ENCODE peak calls at places on chromosomes 6 and 20, in six cellular contexts. One of them, this sample, is unnamed. For H3K4me1, the result is how much of the 10 kb centered on the place peaks cover.

GRCh38 chr6:30463651-30464618 is 25.4 kb upstream of the HLA-E start:
- DNase-seq in psoas muscle: peak
- DNase-seq in body of pancreas: peak
- DNase-seq in tibial artery: peak
- DNase-seq in stomach: peak
- DNase-seq in SJSA1: peak
- DNase-seq in this sample: peak

GRCh38 chr20:598133-598881 is 11.8 kb downstream of the TCF15 start:
- DNase-seq in psoas muscle: no peak
- DNase-seq in body of pancreas: no peak
- DNase-seq in tibial artery: no peak
- DNase-seq in stomach: no peak
- DNase-seq in SJSA1: no peak
- DNase-seq in this sample: no peak

GRCh38 chr6:90025418-90026089 is 131.3 kb downstream of the GJA10 start:
- DNase-seq in psoas muscle: no peak
- DNase-seq in body of pancreas: no peak
- DNase-seq in tibial artery: no peak
- DNase-seq in stomach: no peak
- DNase-seq in SJSA1: no peak
- DNase-seq in this sample: peak

GRCh38 chr6:16278048-16278724 is 39.8 kb downstream of the GMPR start:
- DNase-seq in psoas muscle: peak
- DNase-seq in body of pancreas: no peak
- DNase-seq in tibial artery: no peak
- DNase-seq in stomach: no peak
- DNase-seq in SJSA1: no peak
- DNase-seq in this sample: no peak

GRCh38 chr6:128238248-128238647 is 282.2 kb downstream of the PTPRK start:
- DNase-seq in psoas muscle: no peak
- DNase-seq in body of pancreas: no peak
- DNase-seq in tibial artery: no peak
- DNase-seq in stomach: no peak
- DNase-seq in SJSA1: no peak
- DNase-seq in this sample: no peak

GRCh38 chr6:45626087-45626891 is 248.6 kb upstream of the SUPT3H start:
- DNase-seq in psoas muscle: no peak
- DNase-seq in body of pancreas: no peak
- DNase-seq in tibial artery: no peak
- DNase-seq in stomach: no peak
- DNase-seq in SJSA1: peak
- DNase-seq in this sample: peak

GRCh38 chr6:1495344-1495743 is 106.0 kb downstream of the FOXF2 start:
- DNase-seq in psoas muscle: no peak
- DNase-seq in body of pancreas: no peak
- DNase-seq in tibial artery: no peak
- DNase-seq in stomach: no peak
- DNase-seq in SJSA1: no peak
- DNase-seq in this sample: no peak

GRCh38 chr20:44616604-44616964 is 34.2 kb downstream of the PKIG start:
- DNase-seq in psoas muscle: peak
- DNase-seq in body of pancreas: no peak
- DNase-seq in tibial artery: no peak
- DNase-seq in stomach: peak
- DNase-seq in SJSA1: no peak
- DNase-seq in this sample: no peak

GRCh38 chr6:32689531-32690505 is 23.4 kb upstream of the HLA-DQB1 start:
- DNase-seq in psoas muscle: no peak
- DNase-seq in body of pancreas: no peak
- DNase-seq in tibial artery: no peak
- DNase-seq in stomach: no peak
- DNase-seq in SJSA1: no peak
- DNase-seq in this sample: peak

GRCh38 chr6:101747160-101747559 is 353.7 kb downstream of the GRIK2 start:
- DNase-seq in psoas muscle: no peak
- DNase-seq in body of pancreas: no peak
- DNase-seq in tibial artery: no peak
- DNase-seq in stomach: no peak
- DNase-seq in SJSA1: no peak
- DNase-seq in this sample: no peak

GRCh38 chr6:122947355-122947754 is 48.7 kb upstream of the CLVS2 start:
- DNase-seq in psoas muscle: no peak
- DNase-seq in body of pancreas: no peak
- DNase-seq in tibial artery: no peak
- DNase-seq in stomach: peak
- DNase-seq in SJSA1: no peak
- DNase-seq in this sample: peak

GRCh38 chr6:121260651-121261102 is 73.6 kb downstream of the TBC1D32 start:
- DNase-seq in psoas muscle: peak
- DNase-seq in body of pancreas: no peak
- DNase-seq in tibial artery: no peak
- DNase-seq in stomach: no peak
- DNase-seq in SJSA1: no peak
- DNase-seq in this sample: peak

GRCh38 chr6:116762235-116762634 is 3.3 kb downstream of the FAM162B start:
- DNase-seq in psoas muscle: no peak
- DNase-seq in body of pancreas: no peak
- DNase-seq in tibial artery: no peak
- DNase-seq in stomach: no peak
- DNase-seq in SJSA1: no peak
- DNase-seq in this sample: no peak

GRCh38 chr6:80454661-80455365 is 348.3 kb downstream of the BCKDHB start:
- DNase-seq in psoas muscle: no peak
- DNase-seq in body of pancreas: no peak
- DNase-seq in tibial artery: no peak
- DNase-seq in stomach: no peak
- DNase-seq in SJSA1: no peak
- DNase-seq in this sample: peak

GRCh38 chr20:1310087-1310486 is 18.9 kb downstream of the SDCBP2 start:
- DNase-seq in psoas muscle: no peak
- DNase-seq in body of pancreas: no peak
- DNase-seq in tibial artery: no peak
- DNase-seq in stomach: no peak
- DNase-seq in SJSA1: no peak
- DNase-seq in this sample: no peak

GRCh38 chr6:150079604-150080003 is 10.7 kb upstream of the ULBP3 start:
- DNase-seq in psoas muscle: no peak
- DNase-seq in body of pancreas: no peak
- DNase-seq in tibial artery: no peak
- DNase-seq in stomach: no peak
- DNase-seq in SJSA1: no peak
- DNase-seq in this sample: no peak

GRCh38 chr6:128657181-128657580 is 136.8 kb upstream of the PTPRK start:
- DNase-seq in psoas muscle: no peak
- DNase-seq in body of pancreas: no peak
- DNase-seq in tibial artery: no peak
- DNase-seq in stomach: no peak
- DNase-seq in SJSA1: no peak
- DNase-seq in this sample: peak

GRCh38 chr20:63835031-63835858 is 4.2 kb upstream of the ZBTB46 start:
- DNase-seq in psoas muscle: peak
- DNase-seq in body of pancreas: peak
- DNase-seq in tibial artery: peak
- DNase-seq in stomach: peak
- DNase-seq in SJSA1: peak
- DNase-seq in this sample: peak

GRCh38 chr20:59456342-59457132 is 147.8 kb upstream of the PHACTR3 start:
- DNase-seq in psoas muscle: no peak
- DNase-seq in body of pancreas: no peak
- DNase-seq in tibial artery: no peak
- DNase-seq in stomach: no peak
- DNase-seq in SJSA1: no peak
- DNase-seq in this sample: no peak

GRCh38 chr6:438634-439170 is 47.1 kb downstream of the IRF4 start:
- DNase-seq in psoas muscle: no peak
- DNase-seq in body of pancreas: no peak
- DNase-seq in tibial artery: no peak
- DNase-seq in stomach: no peak
- DNase-seq in SJSA1: peak
- DNase-seq in this sample: no peak

GRCh38 chr20:62616728-62617621 is 25.3 kb upstream of the SLCO4A1 start:
- DNase-seq in psoas muscle: peak
- DNase-seq in body of pancreas: peak
- DNase-seq in tibial artery: peak
- DNase-seq in stomach: peak
- DNase-seq in SJSA1: peak
- DNase-seq in this sample: peak

GRCh38 chr6:161233986-161234620 is 39.8 kb downstream of the AGPAT4 start:
- DNase-seq in psoas muscle: peak
- DNase-seq in body of pancreas: peak
- DNase-seq in tibial artery: peak
- DNase-seq in stomach: peak
- DNase-seq in SJSA1: peak
- DNase-seq in this sample: peak

GRCh38 chr6:34984416-34984815 is 95.4 kb downstream of the ANKS1A start:
- DNase-seq in psoas muscle: no peak
- DNase-seq in body of pancreas: no peak
- DNase-seq in tibial artery: no peak
- DNase-seq in stomach: no peak
- DNase-seq in SJSA1: no peak
- DNase-seq in this sample: no peak

GRCh38 chr6:138560130-138560850 is 61.0 kb upstream of the NHSL1 start:
- DNase-seq in psoas muscle: no peak
- DNase-seq in body of pancreas: no peak
- DNase-seq in tibial artery: no peak
- DNase-seq in stomach: no peak
- DNase-seq in SJSA1: no peak
- DNase-seq in this sample: no peak

GRCh38 chr6:37173573-37174195 is 3.7 kb downstream of the PIM1 start:
- DNase-seq in psoas muscle: no peak
- DNase-seq in body of pancreas: no peak
- DNase-seq in tibial artery: no peak
- DNase-seq in stomach: no peak
- DNase-seq in SJSA1: no peak
- DNase-seq in this sample: peak

GRCh38 chr6:30886897-30887255 is 2.6 kb downstream of the DDR1 start:
- DNase-seq in psoas muscle: no peak
- DNase-seq in body of pancreas: no peak
- DNase-seq in tibial artery: no peak
- DNase-seq in stomach: no peak
- DNase-seq in SJSA1: no peak
- DNase-seq in this sample: no peak

GRCh38 chr6:128358111-128358780 is 162.2 kb downstream of the PTPRK start:
- DNase-seq in psoas muscle: no peak
- DNase-seq in body of pancreas: no peak
- DNase-seq in tibial artery: no peak
- DNase-seq in stomach: no peak
- DNase-seq in SJSA1: no peak
- DNase-seq in this sample: peak

GRCh38 chr6:26199773-26200728 is 112.8 kb downstream of the HFE start:
- DNase-seq in psoas muscle: no peak
- DNase-seq in body of pancreas: peak
- DNase-seq in tibial artery: no peak
- DNase-seq in stomach: no peak
- DNase-seq in SJSA1: no peak
- DNase-seq in this sample: peak
- H3K4me1 ChIP-seq in psoas muscle: under half
- H3K4me1 ChIP-seq in body of pancreas: under half
- H3K4me1 ChIP-seq in tibial artery: under half
- H3K4me1 ChIP-seq in stomach: under half
- H3K4me1 ChIP-seq in SJSA1: under half
- H3K4me1 ChIP-seq in this sample: under half

GRCh38 chr6:33981421-33981820 is 164.5 kb downstream of the GRM4 start:
- DNase-seq in psoas muscle: no peak
- DNase-seq in body of pancreas: peak
- DNase-seq in tibial artery: no peak
- DNase-seq in stomach: peak
- DNase-seq in SJSA1: peak
- DNase-seq in this sample: no peak
- H3K4me1 ChIP-seq in psoas muscle: under half
- H3K4me1 ChIP-seq in body of pancreas: under half
- H3K4me1 ChIP-seq in tibial artery: under half
- H3K4me1 ChIP-seq in stomach: under half
- H3K4me1 ChIP-seq in SJSA1: under half
- H3K4me1 ChIP-seq in this sample: under half

DNA sequence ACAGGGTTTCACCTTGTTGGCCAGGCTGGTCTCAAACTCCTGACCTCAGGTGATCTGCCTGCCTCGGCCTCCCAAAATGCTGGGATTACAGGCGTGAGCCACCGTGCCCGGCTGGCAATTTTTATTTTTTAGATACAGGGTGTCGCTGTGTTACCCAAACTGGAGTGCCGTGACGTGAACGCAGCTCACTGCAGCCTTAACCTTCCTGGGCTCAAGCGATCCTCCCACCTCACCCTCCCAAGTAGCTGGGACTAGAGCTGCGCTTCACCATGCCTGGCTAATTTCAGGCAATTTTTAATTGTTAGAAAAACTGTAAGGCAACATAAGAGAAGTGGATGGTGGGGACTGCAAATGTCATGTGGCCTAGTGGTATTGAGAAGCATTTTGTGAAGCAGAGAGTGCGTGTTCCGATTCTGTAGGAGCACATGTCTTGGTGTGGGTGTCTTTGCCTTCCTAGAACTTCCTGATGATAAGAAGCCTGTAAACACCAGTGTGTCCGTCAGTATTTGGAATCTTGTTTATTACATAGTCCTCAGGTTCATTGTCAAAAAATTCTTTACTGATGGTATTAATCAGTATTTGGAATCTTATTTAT is 18.0 kb downstream of the JARID2 start:
- DNase-seq in psoas muscle: no peak
- DNase-seq in body of pancreas: no peak
- DNase-seq in tibial artery: no peak
- DNase-seq in stomach: no peak
- DNase-seq in SJSA1: no peak
- DNase-seq in this sample: no peak
- H3K4me1 ChIP-seq in psoas muscle: half or more
- H3K4me1 ChIP-seq in body of pancreas: half or more
- H3K4me1 ChIP-seq in tibial artery: under half
- H3K4me1 ChIP-seq in stomach: half or more
- H3K4me1 ChIP-seq in SJSA1: half or more
- H3K4me1 ChIP-seq in this sample: half or more

DNA sequence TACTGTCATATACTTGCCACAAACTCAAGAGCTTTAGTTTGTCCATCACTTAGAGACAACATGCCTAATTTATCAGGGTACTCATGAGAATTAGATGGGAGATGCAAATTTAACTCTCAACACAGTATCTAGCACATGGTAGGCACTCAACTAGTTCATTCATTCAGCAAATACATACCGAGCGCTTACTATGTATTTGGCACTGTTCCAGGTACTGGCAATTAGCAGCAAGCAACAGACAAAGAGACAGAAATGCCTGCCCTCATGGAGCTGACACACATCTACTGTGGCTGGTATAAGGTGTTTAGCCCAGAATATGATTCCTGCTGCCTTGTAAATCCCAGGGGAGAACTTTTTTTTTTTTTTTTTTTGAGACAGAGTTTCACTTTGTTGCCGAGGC is 4.8 kb downstream of the MICAL1 start:
- DNase-seq in psoas muscle: no peak
- DNase-seq in body of pancreas: no peak
- DNase-seq in tibial artery: no peak
- DNase-seq in stomach: no peak
- DNase-seq in SJSA1: no peak
- DNase-seq in this sample: no peak
- H3K4me1 ChIP-seq in psoas muscle: under half
- H3K4me1 ChIP-seq in body of pancreas: under half
- H3K4me1 ChIP-seq in tibial artery: under half
- H3K4me1 ChIP-seq in stomach: under half
- H3K4me1 ChIP-seq in SJSA1: under half
- H3K4me1 ChIP-seq in this sample: under half